ENCODE peak calls at places on chromosomes 5 and 9, in five cellular contexts. P is NCI-H2171 treated with DMSO at 0.1 percent for 48 hours, M is NCI-H345, K is GM03348, Q is adipocyte. E is an unnamed sample.

GRCh38 chr5:175516933-175517823 is 38.8 kb downstream of the SFXN1 start:
- DNase-seq in M (no peak), P (no peak), K (no peak), Q (no peak), E (no peak)

GRCh38 chr5:321233-321725 is at the start of gene AHRR:
- DNase-seq in P (peak), Q (peak), K (peak), M (peak), E (peak)

GRCh38 chr5:139636207-139636792 is 11.8 kb upstream of the CXXC5 start:
- DNase-seq in K (no peak), M (peak), P (no peak), Q (no peak), E (no peak)

GRCh38 chr5:82363524-82363923 is 85.4 kb upstream of the RPS23 start:
- DNase-seq in Q (no peak), M (no peak), P (no peak), K (no peak), E (no peak)

GRCh38 chr9:24035816-24036215 is 209.8 kb upstream of the ELAVL2 start:
- DNase-seq in M (no peak), Q (no peak), P (peak), K (no peak), E (no peak)

GRCh38 chr5:4570047-4571015 is 569.8 kb upstream of the ADAMTS16 start:
- DNase-seq in K (no peak), P (no peak), Q (no peak), M (no peak), E (no peak)

GRCh38 chr9:504921-505821 is 290.5 kb downstream of the DOCK8 start:
- DNase-seq in M (no peak), Q (no peak), K (peak), P (no peak), E (no peak)

GRCh38 chr9:123322771-123323481 is 33.1 kb upstream of the CRB2 start:
- DNase-seq in M (no peak), P (no peak), K (no peak), Q (no peak), E (no peak)

GRCh38 chr9:111356567-111357244 is 26.7 kb upstream of the OR2K2 start:
- DNase-seq in Q (peak), P (peak), M (no peak), K (peak), E (peak)

GRCh38 chr9:121598167-121599000 is 53.0 kb upstream of the DAB2IP start:
- DNase-seq in M (no peak), Q (peak), P (peak), K (peak), E (peak)

GRCh38 chr5:157516626-157517325 is 56.8 kb downstream of the NIPAL4 start:
- DNase-seq in Q (peak), P (no peak), K (peak), M (no peak), E (peak)

E was measured in hepatic stellate cell.